ENCODE peak calls at places on chromosomes 3 and 15, in five cellular contexts. M is GM12892, H is adrenal gland, E is spleen, D is body of pancreas. G is an unnamed sample.

GRCh38 chr3:128804017-128804816 is 75.2 kb upstream of the ACAD9 start:
- DNase-seq in M (peak; percentile 55), H (no peak), E (no peak), D (no peak), G (peak; percentile 24)

GRCh38 chr3:18752273-18752934 is 327.3 kb upstream of the SATB1 start:
- DNase-seq in M (no peak), H (no peak), E (no peak), D (no peak), G (no peak)

GRCh38 chr3:151816091-151816604 is 2.2 kb downstream of the AADAC start:
- DNase-seq in M (no peak), H (peak; percentile 42), E (no peak), D (peak; percentile 40), G (peak; percentile 25)

GRCh38 chr3:117355566-117355965 is 646.0 kb downstream of the TUSC7 start:
- DNase-seq in M (no peak), H (peak; percentile 31), E (no peak), D (peak; percentile 13), G (no peak)

GRCh38 chr3:76061654-76062053 is 276.3 kb upstream of the ZNF717 start:
- DNase-seq in M (no peak), H (no peak), E (no peak), D (no peak), G (no peak)

GRCh38 chr15:38085931-38086562 is 151.6 kb downstream of the TMCO5A start:
- DNase-seq in M (no peak), H (no peak), E (no peak), D (no peak), G (no peak)

GRCh38 chr3:23036728-23037127 is 166.4 kb upstream of the UBE2E2 start:
- DNase-seq in M (no peak), H (no peak), E (no peak), D (no peak), G (no peak)

GRCh38 chr3:32117324-32117723 is 10.9 kb downstream of the GPD1L start:
- DNase-seq in M (no peak), H (no peak), E (no peak), D (no peak), G (no peak)

GRCh38 chr3:175107231-175107630 is 248.1 kb downstream of the NAALADL2 start:
- DNase-seq in M (no peak), H (no peak), E (no peak), D (no peak), G (no peak)

GRCh38 chr3:85360742-85361387 is 402.1 kb downstream of the CADM2 start:
- DNase-seq in M (no peak), H (peak; percentile 51), E (no peak), D (peak; percentile 25), G (peak; percentile 1)

GRCh38 chr3:179045719-179046402 is 25.7 kb downstream of the ZMAT3 start:
- DNase-seq in M (no peak), H (no peak), E (no peak), D (no peak), G (no peak)

GRCh38 chr3:108345492-108346205 is 49.3 kb downstream of the HHLA2 start:
- DNase-seq in M (no peak), H (no peak), E (no peak), D (peak; percentile 91), G (no peak)

GRCh38 chr15:74345051-74345450 is 22.4 kb downstream of the CYP11A1 start:
- DNase-seq in M (no peak), H (no peak), E (peak; percentile 52), D (no peak), G (no peak)

GRCh38 chr3:3110299-3110630 is at the start of gene IL5RA:
- DNase-seq in M (no peak), H (no peak), E (no peak), D (no peak), G (no peak)

GRCh38 chr3:16456784-16457415 is 56.6 kb downstream of the RFTN1 start:
- DNase-seq in M (no peak), H (no peak), E (no peak), D (no peak), G (no peak)

GRCh38 chr3:106943071-106943470 is 434.2 kb upstream of the CCDC54 start:
- DNase-seq in M (no peak), H (no peak), E (no peak), D (no peak), G (no peak)

GRCh38 chr3:11172136-11172670 is 17.9 kb downstream of the HRH1 start:
- DNase-seq in M (no peak), H (no peak), E (peak; percentile 37), D (no peak), G (no peak)

GRCh38 chr3:40618158-40618557 is 93.4 kb downstream of the ZNF621 start:
- DNase-seq in M (no peak), H (no peak), E (no peak), D (no peak), G (no peak)

GRCh38 chr3:115072265-115073008 is 74.7 kb downstream of the ZBTB20 start:
- DNase-seq in M (no peak), H (no peak), E (no peak), D (no peak), G (no peak)

GRCh38 chr3:20999661-21000060 is 751.3 kb downstream of the ZNF385D start:
- DNase-seq in M (no peak), H (no peak), E (no peak), D (no peak), G (no peak)

GRCh38 chr3:184262166-184262926 is 993 bp upstream of the CAMK2N2 start:
- DNase-seq in M (no peak), H (peak; percentile 80), E (no peak), D (peak; percentile 92), G (peak; percentile 44)

GRCh38 chr3:33360136-33360825 is 79.9 kb downstream of the UBP1 start:
- DNase-seq in M (no peak), H (no peak), E (no peak), D (no peak), G (peak; percentile 35)

GRCh38 chr3:2090095-2090494 is 8.6 kb upstream of the CNTN4 start:
- DNase-seq in M (no peak), H (no peak), E (no peak), D (no peak), G (no peak)

GRCh38 chr15:88276821-88277220 is 20.3 kb upstream of the NTRK3 start:
- DNase-seq in M (no peak), H (no peak), E (peak; percentile 56), D (no peak), G (no peak)

GRCh38 chr15:71294636-71295241 is 179.5 kb downstream of the THSD4 start:
- DNase-seq in M (no peak), H (no peak), E (no peak), D (peak; percentile 23), G (peak; percentile 29)

GRCh38 chr3:23209747-23210495 is 6.8 kb downstream of the UBE2E2 start:
- DNase-seq in M (no peak), H (no peak), E (no peak), D (no peak), G (no peak)

GRCh38 chr15:25176991-25177954 is 222.5 kb downstream of the SNRPN start:
- DNase-seq in M (peak; percentile 16), H (peak; percentile 9), E (peak; percentile 51), D (peak; percentile 9), G (no peak)

GRCh38 chr3:53346922-53347260 is 452 bp downstream of the DCP1A start:
- DNase-seq in M (no peak), H (no peak), E (no peak), D (no peak), G (no peak)

GRCh38 chr3:118468801-118469200 is 565.8 kb downstream of the IGSF11 start:
- DNase-seq in M (no peak), H (no peak), E (no peak), D (no peak), G (no peak)

GRCh38 chr3:41302295-41302694 is 103.0 kb downstream of the CTNNB1 start:
- DNase-seq in M (no peak), H (no peak), E (no peak), D (no peak), G (no peak)

GRCh38 chr15:70159397-70160009 is 61.8 kb upstream of the TLE3 start:
- DNase-seq in M (no peak), H (no peak), E (no peak), D (peak; percentile 53), G (no peak)

GRCh38 chr15:43133429-43134156 is at the start of gene TMEM62:
- DNase-seq in M (peak; percentile 91), H (peak; percentile 89), E (peak; percentile 96), D (peak; percentile 93), G (peak; percentile 71)
- TF ChIP-seq POLR2A in M (peak; percentile 98), H (peak; percentile 89), E (peak; percentile 83), D (peak; percentile 91), G (peak; percentile 50)

GRCh38 chr3:49019941-49020334 is 1.6 kb upstream of the DALRD3 start:
- DNase-seq in M (no peak), H (no peak), E (peak; percentile 78), D (no peak), G (no peak)

GRCh38 chr3:49017229-49017615 is 1.2 kb downstream of the DALRD3 start:
- DNase-seq in M (no peak), H (no peak), E (no peak), D (no peak), G (no peak)

GRCh38 chr3:49017978-49018706 is at the start of gene DALRD3:
- DNase-seq in M (peak; percentile 83), H (peak; percentile 71), E (peak; percentile 92), D (peak; percentile 64), G (peak; percentile 51)

GRCh38 chr3:49017646-49017977 is 768 bp downstream of the DALRD3 start:
- DNase-seq in M (no peak), H (peak; percentile 45), E (no peak), D (no peak), G (no peak)

GRCh38 chr3:49018707-49019006 is 277 bp upstream of the DALRD3 start:
- DNase-seq in M (no peak), H (no peak), E (no peak), D (no peak), G (no peak)
- TF ChIP-seq POLR2A in M (no peak), H (no peak), E (no peak), D (no peak), G (no peak)

DNA sequence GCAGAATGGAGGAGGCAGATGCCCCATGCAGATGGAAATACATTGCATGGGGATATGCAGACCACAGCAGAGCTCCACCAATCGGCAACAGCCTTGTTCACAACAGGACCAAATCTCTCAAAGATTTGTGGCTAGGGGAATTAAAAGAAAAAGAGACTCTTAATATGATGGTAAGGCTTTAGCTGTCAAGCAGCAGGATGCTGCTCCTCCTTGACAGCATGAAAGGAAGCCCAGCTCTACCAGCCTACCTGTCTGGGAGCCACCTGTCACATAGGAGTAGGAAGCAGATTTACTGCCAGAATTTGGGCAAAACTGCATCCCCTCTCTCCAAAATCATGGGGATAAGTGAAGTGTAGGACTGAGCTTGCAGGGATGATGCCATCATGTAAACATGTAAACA is 769.6 kb upstream of the ARPP21 start:
- DNase-seq in M (no peak), H (no peak), E (no peak), D (no peak), G (no peak)
- TF ChIP-seq POLR2A in M (no peak), H (no peak), E (no peak), D (no peak), G (no peak)

GRCh38 chr3:185528481-185529009 is 23.8 kb downstream of the LIPH start:
- DNase-seq in M (no peak), H (no peak), E (no peak), D (no peak), G (no peak)
- TF ChIP-seq POLR2A in M (no peak), H (no peak), E (no peak), D (no peak), G (no peak)

GRCh38 chr3:30256474-30256873 is 349.9 kb upstream of the TGFBR2 start:
- DNase-seq in M (no peak), H (no peak), E (no peak), D (no peak), G (no peak)
- TF ChIP-seq POLR2A in M (no peak), H (no peak), E (no peak), D (no peak), G (no peak)

G was measured in H54.